ENCODE peak calls at places on chromosomes 7 and 10, in seven cellular contexts. L is NCI-H1417; I is C1 segment of cervical spinal cord; W is activated T-helper 2 cell treated with anti-CD3 and anti-CD28 coated beads, Interferon-gamma antibody, Interleukin-2, Interleukin-4, amounts not matched to agents 10 μg/mL and 5 μg/mL and 100 μg/mL, durations not matched to agents 14 hours and 24 hours and 36 hours; C is AG08396; Y is DMS153; S is fibroblast of the aortic adventitia. X is an unnamed sample.

GRCh38 chr10:93376372-93377296 is 105.5 kb downstream of the MYOF start:
- DNase-seq in L (peak; percentile 66), I (peak; percentile 9), W (peak; percentile 32), C (peak; percentile 73), Y (peak; percentile 64), S (peak; percentile 95), X (peak; percentile 4)

GRCh38 chr10:1645896-1646295 is 91.4 kb downstream of the ADARB2 start:
- DNase-seq in L (no peak), I (no peak), W (no peak), C (no peak), Y (no peak), S (no peak), X (no peak)

GRCh38 chr10:11515596-11516418 is 95.6 kb downstream of the USP6NL start:
- DNase-seq in L (peak; percentile 34), I (no peak), W (no peak), C (peak; percentile 45), Y (peak; percentile 0), S (peak; percentile 81), X (no peak)

GRCh38 chr7:106916689-106917088 is 51.6 kb downstream of the PIK3CG start:
- DNase-seq in L (no peak), I (no peak), W (no peak), C (no peak), Y (no peak), S (peak; percentile 6), X (no peak)

GRCh38 chr7:91239171-91239604 is 25.0 kb upstream of the FZD1 start:
- DNase-seq in L (no peak), I (no peak), W (no peak), C (peak; percentile 32), Y (no peak), S (peak; percentile 85), X (no peak)

GRCh38 chr7:134605978-134606923 is 40.4 kb upstream of the BPGM start:
- DNase-seq in L (peak; percentile 52), I (peak; percentile 14), W (peak; percentile 40), C (peak; percentile 43), Y (no peak), S (peak; percentile 88), X (no peak)

GRCh38 chr10:93254180-93254847 is 180.6 kb downstream of the CYP26A1 start:
- DNase-seq in L (no peak), I (no peak), W (no peak), C (no peak), Y (no peak), S (no peak), X (no peak)

GRCh38 chr10:121310151-121310711 is 288.0 kb downstream of the FGFR2 start:
- DNase-seq in L (peak; percentile 84), I (no peak), W (no peak), C (no peak), Y (no peak), S (no peak), X (peak; percentile 51)

GRCh38 chr7:149319376-149319775 is 57.4 kb downstream of the ZNF783 start:
- DNase-seq in L (no peak), I (no peak), W (no peak), C (no peak), Y (no peak), S (no peak), X (no peak)

GRCh38 chr10:123227706-123228105 is 73.5 kb downstream of the BUB3 start:
- DNase-seq in L (no peak), I (no peak), W (no peak), C (no peak), Y (no peak), S (no peak), X (no peak)

X was measured in cerebellar nuclear complex.